ENCODE peak calls at places on chromosomes 11 and 22, in six cellular contexts. J, L, W, Q, B and V are unnamed samples.
A peak's percentile ranks its signal among the peaks of the same experiment; 100 is the strongest.

GRCh38 chr11:70699294-70700221 is 301.2 kb downstream of the CTTN start:
- DNase-seq in J (no peak), L (no peak), W (no peak), Q (peak; percentile 38), B (no peak), V (no peak)

GRCh38 chr11:75072582-75072981 is 24.1 kb downstream of the OR2AT4 start:
- DNase-seq in J (no peak), L (no peak), W (no peak), Q (no peak), B (no peak), V (no peak)

GRCh38 chr22:44495629-44496028 is 2.4 kb downstream of the RTL6 start:
- DNase-seq in J (no peak), L (no peak), W (no peak), Q (no peak), B (no peak), V (no peak)

GRCh38 chr22:46029574-46030200 is 52.7 kb upstream of the WNT7B start:
- DNase-seq in J (no peak), L (no peak), W (peak; percentile 34), Q (no peak), B (no peak), V (no peak)

GRCh38 chr11:117570701-117571100 is 226.3 kb downstream of the DSCAML1 start:
- DNase-seq in J (no peak), L (no peak), W (no peak), Q (peak; percentile 29), B (peak; percentile 31), V (no peak)

GRCh38 chr22:30705710-30706651 is 11.3 kb downstream of the OSBP2 start:
- DNase-seq in J (no peak), L (peak; percentile 21), W (no peak), Q (no peak), B (no peak), V (no peak)

GRCh38 chr22:40258463-40259046 is 80.8 kb downstream of the TNRC6B start:
- DNase-seq in J (no peak), L (peak; percentile 91), W (no peak), Q (no peak), B (no peak), V (no peak)

GRCh38 chr11:95101935-95102334 is 12.3 kb downstream of the ENDOD1 start:
- DNase-seq in J (no peak), L (no peak), W (no peak), Q (no peak), B (no peak), V (no peak)

GRCh38 chr22:17867160-17867785 is 93.0 kb upstream of the BID start:
- DNase-seq in J (no peak), L (no peak), W (peak; percentile 87), Q (peak; percentile 72), B (peak; percentile 89), V (no peak)

GRCh38 chr11:67411785-67412152 is 3.7 kb upstream of the CARNS1 start:
- DNase-seq in J (no peak), L (no peak), W (no peak), Q (no peak), B (no peak), V (no peak)

GRCh38 chr11:2525941-2526807 is 81.4 kb downstream of the KCNQ1 start:
- DNase-seq in J (no peak), L (no peak), W (peak; percentile 49), Q (peak; percentile 1), B (peak; percentile 65), V (peak; percentile 7)

GRCh38 chr22:19902245-19902699 is 39.3 kb upstream of the COMT start:
- DNase-seq in J (no peak), L (no peak), W (no peak), Q (no peak), B (no peak), V (no peak)

GRCh38 chr11:116144387-116144958 is 628.3 kb downstream of the BUD13 start:
- DNase-seq in J (no peak), L (no peak), W (no peak), Q (no peak), B (no peak), V (no peak)

GRCh38 chr11:130979386-130979972 is 63.2 kb upstream of the SNX19 start:
- DNase-seq in J (no peak), L (peak; percentile 53), W (no peak), Q (no peak), B (no peak), V (no peak)

GRCh38 chr11:890794-891600 is 19.6 kb downstream of the CHID1 start:
- DNase-seq in J (no peak), L (no peak), W (no peak), Q (peak; percentile 61), B (no peak), V (no peak)

GRCh38 chr11:25838918-25839611 is 492.9 kb upstream of the ANO3 start:
- DNase-seq in J (no peak), L (no peak), W (no peak), Q (no peak), B (no peak), V (no peak)
- TF ChIP-seq CTCF in J (peak; percentile 40), L (no peak), W (no peak), Q (peak; percentile 37), B (no peak), V (no peak)

GRCh38 chr11:42407379-42407778 is 904.4 kb upstream of the API5 start:
- DNase-seq in J (peak; percentile 66), L (no peak), W (peak; percentile 48), Q (peak; percentile 59), B (no peak), V (no peak)
- TF ChIP-seq CTCF in J (peak; percentile 64), L (no peak), W (no peak), Q (peak; percentile 48), B (no peak), V (no peak)

GRCh38 chr22:27196483-27196882 is 539.1 kb downstream of the MIAT start:
- DNase-seq in J (no peak), L (no peak), W (no peak), Q (no peak), B (no peak), V (no peak)

GRCh38 chr22:27195516-27195915 is 538.1 kb downstream of the MIAT start:
- DNase-seq in J (no peak), L (no peak), W (no peak), Q (no peak), B (no peak), V (no peak)

GRCh38 chr22:27193636-27194035 is 536.2 kb downstream of the MIAT start:
- DNase-seq in J (no peak), L (no peak), W (no peak), Q (no peak), B (no peak), V (no peak)

GRCh38 chr22:27194096-27194748 is 536.8 kb downstream of the MIAT start:
- DNase-seq in J (no peak), L (no peak), W (no peak), Q (no peak), B (no peak), V (no peak)

GRCh38 chr22:27195104-27195503 is 537.7 kb downstream of the MIAT start:
- DNase-seq in J (no peak), L (no peak), W (peak; percentile 51), Q (no peak), B (peak; percentile 57), V (no peak)
- TF ChIP-seq CTCF in J (no peak), L (no peak), W (no peak), Q (no peak), B (no peak), V (no peak)

GRCh38 chr11:119153049-119153818 is 4.4 kb downstream of the ABCG4 start:
- DNase-seq in J (no peak), L (no peak), W (no peak), Q (no peak), B (no peak), V (no peak)
- TF ChIP-seq CTCF in J (no peak), L (no peak), W (no peak), Q (peak; percentile 16), B (no peak), V (no peak)

GRCh38 chr22:23690713-23691112 is at the start of gene RGL4:
- DNase-seq in J (no peak), L (no peak), W (no peak), Q (no peak), B (no peak), V (no peak)
- TF ChIP-seq CTCF in J (no peak), L (no peak), W (no peak), Q (no peak), B (no peak), V (no peak)

DNA sequence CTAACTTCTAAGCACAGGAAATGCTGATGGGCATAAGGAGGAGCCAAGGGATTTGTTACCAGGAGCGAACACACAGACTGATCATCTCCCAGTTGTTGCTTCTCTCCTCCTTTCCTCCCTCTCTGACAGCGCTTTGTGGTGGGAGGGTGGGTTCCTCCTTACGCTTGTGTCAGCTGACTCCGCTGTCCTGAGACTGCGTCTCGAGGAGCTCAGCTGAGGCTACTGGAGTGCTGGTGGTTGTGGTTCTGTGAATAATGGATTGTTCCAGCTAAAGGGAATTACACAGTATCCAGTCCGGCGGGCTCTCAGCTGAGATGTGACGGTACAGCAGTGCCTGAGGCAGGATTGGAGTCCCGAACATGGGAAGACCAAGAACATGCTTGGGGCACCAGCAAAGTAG is 113.4 kb downstream of the CTNND1 start:
- DNase-seq in J (no peak), L (no peak), W (no peak), Q (no peak), B (no peak), V (no peak)
- TF ChIP-seq CTCF in J (no peak), L (no peak), W (no peak), Q (no peak), B (no peak), V (no peak)

GRCh38 chr11:77094841-77095365 is 7.7 kb upstream of the OMP start:
- DNase-seq in J (no peak), L (peak; percentile 11), W (no peak), Q (peak; percentile 4), B (peak; percentile 49), V (no peak)
- TF ChIP-seq CTCF in J (no peak), L (no peak), W (no peak), Q (no peak), B (no peak), V (no peak)